ENCODE peak calls at places on chromosome 5, in four cellular contexts. One of them, this sample, is unnamed.

GRCh38 chr5:154205441-154206117 is 15.0 kb downstream of the GALNT10 start:
- DNase-seq in foreskin fibroblast: no peak
- DNase-seq in breast epithelium: no peak
- DNase-seq in CD4-positive, alpha-beta memory T cell: no peak
- DNase-seq in this sample: no peak

GRCh38 chr5:94856257-94856656 is 237.8 kb downstream of the SLF1 start:
- DNase-seq in foreskin fibroblast: no peak
- DNase-seq in breast epithelium: no peak
- DNase-seq in CD4-positive, alpha-beta memory T cell: no peak
- DNase-seq in this sample: no peak

GRCh38 chr5:87829214-87829551 is 416.5 kb upstream of the CCNH start:
- DNase-seq in foreskin fibroblast: peak
- DNase-seq in breast epithelium: peak
- DNase-seq in CD4-positive, alpha-beta memory T cell: no peak
- DNase-seq in this sample: no peak

GRCh38 chr5:176608937-176609723 is 826 bp downstream of the GPRIN1 start:
- DNase-seq in foreskin fibroblast: peak
- DNase-seq in breast epithelium: no peak
- DNase-seq in CD4-positive, alpha-beta memory T cell: no peak
- DNase-seq in this sample: no peak

GRCh38 chr5:170597876-170598275 is 94.1 kb downstream of the KCNIP1 start:
- DNase-seq in foreskin fibroblast: no peak
- DNase-seq in breast epithelium: no peak
- DNase-seq in CD4-positive, alpha-beta memory T cell: no peak
- DNase-seq in this sample: no peak

GRCh38 chr5:148962761-148963324 is 100.0 kb downstream of the SH3TC2 start:
- DNase-seq in foreskin fibroblast: no peak
- DNase-seq in breast epithelium: no peak
- DNase-seq in CD4-positive, alpha-beta memory T cell: no peak
- DNase-seq in this sample: no peak

GRCh38 chr5:147906326-147907095 is at the start of gene C5orf46:
- DNase-seq in foreskin fibroblast: no peak
- DNase-seq in breast epithelium: no peak
- DNase-seq in CD4-positive, alpha-beta memory T cell: no peak
- DNase-seq in this sample: no peak

GRCh38 chr5:168443950-168444700 is 42.1 kb upstream of the RARS1 start:
- DNase-seq in foreskin fibroblast: no peak
- DNase-seq in breast epithelium: no peak
- DNase-seq in CD4-positive, alpha-beta memory T cell: no peak
- DNase-seq in this sample: no peak

GRCh38 chr5:164672931-164673694 is 1167.7 kb downstream of the MAT2B start:
- DNase-seq in foreskin fibroblast: no peak
- DNase-seq in breast epithelium: no peak
- DNase-seq in CD4-positive, alpha-beta memory T cell: no peak
- DNase-seq in this sample: no peak

GRCh38 chr5:144794922-144795321 is 624.2 kb downstream of the KCTD16 start:
- DNase-seq in foreskin fibroblast: no peak
- DNase-seq in breast epithelium: no peak
- DNase-seq in CD4-positive, alpha-beta memory T cell: no peak
- DNase-seq in this sample: no peak

GRCh38 chr5:35753500-35753899 is 103.2 kb upstream of the IL7R start:
- DNase-seq in foreskin fibroblast: no peak
- DNase-seq in breast epithelium: no peak
- DNase-seq in CD4-positive, alpha-beta memory T cell: no peak
- DNase-seq in this sample: no peak

GRCh38 chr5:9350301-9350797 is 195.5 kb downstream of the SEMA5A start:
- DNase-seq in foreskin fibroblast: peak
- DNase-seq in breast epithelium: no peak
- DNase-seq in CD4-positive, alpha-beta memory T cell: no peak
- DNase-seq in this sample: no peak

GRCh38 chr5:169223595-169223953 is 77.4 kb downstream of the SLIT3 start:
- DNase-seq in foreskin fibroblast: peak
- DNase-seq in breast epithelium: no peak
- DNase-seq in CD4-positive, alpha-beta memory T cell: no peak
- DNase-seq in this sample: no peak

GRCh38 chr5:37437716-37438115 is 58.6 kb downstream of the WDR70 start:
- DNase-seq in foreskin fibroblast: no peak
- DNase-seq in breast epithelium: no peak
- DNase-seq in CD4-positive, alpha-beta memory T cell: no peak
- DNase-seq in this sample: no peak

GRCh38 chr5:123450641-123451421 is 27.6 kb upstream of the CEP120 start:
- DNase-seq in foreskin fibroblast: no peak
- DNase-seq in breast epithelium: no peak
- DNase-seq in CD4-positive, alpha-beta memory T cell: no peak
- DNase-seq in this sample: no peak

GRCh38 chr5:65506961-65507360 is 25.2 kb upstream of the ADAMTS6 start:
- DNase-seq in foreskin fibroblast: peak
- DNase-seq in breast epithelium: no peak
- DNase-seq in CD4-positive, alpha-beta memory T cell: no peak
- DNase-seq in this sample: no peak

GRCh38 chr5:10699281-10699874 is 61.7 kb downstream of the DAP start:
- DNase-seq in foreskin fibroblast: no peak
- DNase-seq in breast epithelium: no peak
- DNase-seq in CD4-positive, alpha-beta memory T cell: no peak
- DNase-seq in this sample: peak

GRCh38 chr5:71809446-71809845 is 90.4 kb downstream of the CARTPT start:
- DNase-seq in foreskin fibroblast: no peak
- DNase-seq in breast epithelium: no peak
- DNase-seq in CD4-positive, alpha-beta memory T cell: no peak
- DNase-seq in this sample: no peak

GRCh38 chr5:71810023-71810422 is 90.9 kb downstream of the CARTPT start:
- DNase-seq in foreskin fibroblast: no peak
- DNase-seq in breast epithelium: no peak
- DNase-seq in CD4-positive, alpha-beta memory T cell: no peak
- DNase-seq in this sample: no peak

GRCh38 chr5:71811779-71812178 is 92.7 kb downstream of the CARTPT start:
- DNase-seq in foreskin fibroblast: no peak
- DNase-seq in breast epithelium: no peak
- DNase-seq in CD4-positive, alpha-beta memory T cell: no peak
- DNase-seq in this sample: no peak

GRCh38 chr5:71807909-71808308 is 88.8 kb downstream of the CARTPT start:
- DNase-seq in foreskin fibroblast: no peak
- DNase-seq in breast epithelium: no peak
- DNase-seq in CD4-positive, alpha-beta memory T cell: no peak
- DNase-seq in this sample: no peak

DNA sequence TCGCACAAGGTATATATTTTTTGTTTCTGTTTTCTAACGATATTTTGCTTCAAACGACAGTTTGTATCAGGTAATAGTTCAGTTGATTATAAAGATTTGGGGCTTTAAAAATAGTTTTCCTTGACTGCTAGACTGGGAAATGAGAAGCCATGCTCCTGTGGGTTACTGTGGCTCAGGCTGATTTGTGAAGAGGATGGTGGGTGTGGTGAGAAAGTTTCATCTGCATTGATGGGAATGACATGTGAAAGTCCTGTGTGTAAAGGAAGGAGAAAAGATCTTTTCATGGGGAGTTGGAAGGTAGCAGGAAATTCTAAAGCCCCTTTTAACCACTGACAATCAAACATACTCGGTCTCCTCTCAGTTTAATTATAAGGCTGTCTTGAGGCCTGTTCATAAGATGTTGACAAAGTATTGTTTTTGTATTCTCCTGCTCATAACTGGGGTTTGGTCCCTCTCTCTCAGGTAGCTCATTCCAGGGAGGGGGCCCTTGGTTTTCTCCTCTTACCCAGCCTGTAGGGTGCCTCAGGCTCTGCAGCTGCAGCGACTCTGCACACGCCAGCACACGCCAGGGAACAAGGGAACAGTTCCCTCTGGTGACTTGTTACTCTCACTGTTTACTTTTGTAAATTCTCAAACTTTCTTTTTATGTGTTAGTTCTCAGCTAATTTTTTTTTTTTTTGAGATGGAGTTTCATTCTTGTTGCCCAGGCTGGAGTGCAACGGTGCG is 91.5 kb downstream of the CARTPT start:
- DNase-seq in foreskin fibroblast: no peak
- DNase-seq in breast epithelium: no peak
- DNase-seq in CD4-positive, alpha-beta memory T cell: no peak
- DNase-seq in this sample: no peak
- H3K4me3 ChIP-seq in foreskin fibroblast: no peak
- H3K4me3 ChIP-seq in breast epithelium: no peak
- H3K4me3 ChIP-seq in CD4-positive, alpha-beta memory T cell: no peak
- H3K4me3 ChIP-seq in this sample: no peak

DNA sequence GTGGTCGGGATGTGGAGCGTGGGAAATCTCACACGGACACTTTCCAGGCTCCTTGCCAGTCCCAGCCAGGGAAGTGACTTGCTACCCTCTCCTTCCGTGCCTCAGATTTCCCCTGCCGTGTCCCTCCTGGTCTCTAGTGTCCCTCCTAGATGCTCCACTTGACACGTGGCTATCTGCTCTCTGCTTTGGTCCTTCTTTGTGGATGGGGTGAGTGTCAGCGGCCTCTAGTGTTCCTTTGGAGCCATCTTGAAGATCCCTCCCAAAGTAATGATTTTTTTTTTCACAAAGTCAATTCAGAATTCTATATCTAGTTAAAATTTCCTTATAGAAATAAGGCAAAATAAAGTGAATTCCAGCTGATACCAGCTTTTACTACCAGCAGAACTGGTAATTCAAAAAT is 117.7 kb downstream of the MRPL36 start:
- DNase-seq in foreskin fibroblast: no peak
- DNase-seq in breast epithelium: no peak
- DNase-seq in CD4-positive, alpha-beta memory T cell: no peak
- DNase-seq in this sample: no peak
- H3K4me3 ChIP-seq in foreskin fibroblast: no peak
- H3K4me3 ChIP-seq in breast epithelium: no peak
- H3K4me3 ChIP-seq in CD4-positive, alpha-beta memory T cell: no peak
- H3K4me3 ChIP-seq in this sample: no peak

DNA sequence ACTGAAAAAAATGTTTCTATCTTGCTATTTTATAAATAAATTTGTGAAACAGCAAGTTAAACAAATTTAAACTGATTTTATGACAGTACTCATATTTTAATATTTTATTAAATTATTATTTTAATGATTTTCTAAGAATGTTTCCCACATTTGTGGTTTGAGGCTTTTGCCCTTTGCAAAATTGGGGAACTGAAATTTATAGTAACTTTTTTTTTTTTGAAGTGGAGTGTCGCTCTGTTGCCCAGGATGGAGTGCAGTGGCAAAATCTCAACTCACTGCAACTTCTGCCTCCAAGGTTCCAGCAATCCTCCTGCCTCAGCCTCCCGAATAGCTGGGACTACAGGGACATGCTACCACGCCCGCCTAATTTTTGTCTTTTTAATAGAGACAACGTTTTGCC is 7.2 kb upstream of the ADGRV1 start:
- DNase-seq in foreskin fibroblast: no peak
- DNase-seq in breast epithelium: no peak
- DNase-seq in CD4-positive, alpha-beta memory T cell: no peak
- DNase-seq in this sample: no peak
- H3K4me3 ChIP-seq in foreskin fibroblast: no peak
- H3K4me3 ChIP-seq in breast epithelium: no peak
- H3K4me3 ChIP-seq in CD4-positive, alpha-beta memory T cell: no peak
- H3K4me3 ChIP-seq in this sample: no peak

GRCh38 chr5:77877516-77878070 is 101.5 kb upstream of the TBCA start:
- DNase-seq in foreskin fibroblast: no peak
- DNase-seq in breast epithelium: no peak
- DNase-seq in CD4-positive, alpha-beta memory T cell: no peak
- DNase-seq in this sample: no peak
- H3K4me3 ChIP-seq in foreskin fibroblast: no peak
- H3K4me3 ChIP-seq in breast epithelium: no peak
- H3K4me3 ChIP-seq in CD4-positive, alpha-beta memory T cell: no peak
- H3K4me3 ChIP-seq in this sample: no peak

DNA sequence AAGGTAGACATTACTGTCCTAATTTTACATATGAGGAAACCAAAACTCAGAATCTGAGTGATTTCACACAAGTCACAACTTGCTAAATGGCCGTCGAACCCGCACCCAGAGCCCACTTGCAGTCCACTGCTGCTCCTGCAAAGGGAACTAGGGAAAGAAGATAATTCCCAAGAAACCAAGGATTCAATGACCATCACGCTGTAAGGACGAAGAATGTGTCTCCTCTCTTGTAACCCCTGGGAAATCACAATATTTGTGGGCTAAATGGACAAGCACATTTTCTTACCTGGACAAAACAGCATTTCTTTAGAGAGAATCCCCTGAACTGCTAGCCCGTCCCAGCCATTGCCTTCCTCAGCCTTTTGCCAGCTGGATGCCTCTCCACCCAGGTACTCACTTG is 2.4 kb downstream of the RPS14 start:
- DNase-seq in foreskin fibroblast: no peak
- DNase-seq in breast epithelium: no peak
- DNase-seq in CD4-positive, alpha-beta memory T cell: no peak
- DNase-seq in this sample: no peak
- H3K4me3 ChIP-seq in foreskin fibroblast: no peak
- H3K4me3 ChIP-seq in breast epithelium: no peak
- H3K4me3 ChIP-seq in CD4-positive, alpha-beta memory T cell: no peak
- H3K4me3 ChIP-seq in this sample: peak

GRCh38 chr5:54066433-54066832 is 243.9 kb downstream of the ARL15 start:
- DNase-seq in foreskin fibroblast: no peak
- DNase-seq in breast epithelium: no peak
- DNase-seq in CD4-positive, alpha-beta memory T cell: no peak
- DNase-seq in this sample: no peak

GRCh38 chr5:54062958-54063357 is 247.4 kb downstream of the ARL15 start:
- DNase-seq in foreskin fibroblast: peak
- DNase-seq in breast epithelium: no peak
- DNase-seq in CD4-positive, alpha-beta memory T cell: no peak
- DNase-seq in this sample: no peak

DNA sequence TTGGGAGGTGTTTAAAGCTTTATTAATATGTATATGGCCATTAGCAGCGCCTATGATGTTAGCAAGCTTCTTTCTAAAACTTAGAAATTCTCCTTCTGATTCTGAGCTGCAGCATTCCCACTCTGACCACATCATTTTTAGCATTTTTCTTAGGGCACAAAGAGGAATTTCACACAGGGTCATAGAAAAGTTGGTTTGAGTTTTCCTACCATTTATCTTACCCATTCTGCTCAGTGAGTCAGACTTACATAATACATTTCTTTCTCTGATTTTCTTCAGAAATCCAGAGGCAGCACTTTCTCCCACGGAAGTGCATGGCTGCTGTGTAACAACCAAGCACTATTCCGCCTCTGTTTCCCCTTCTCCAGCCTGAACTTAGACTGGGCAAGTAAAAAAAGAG is 246.6 kb downstream of the ARL15 start:
- DNase-seq in foreskin fibroblast: peak
- DNase-seq in breast epithelium: no peak
- DNase-seq in CD4-positive, alpha-beta memory T cell: no peak
- DNase-seq in this sample: no peak
- H3K4me3 ChIP-seq in foreskin fibroblast: no peak
- H3K4me3 ChIP-seq in breast epithelium: no peak
- H3K4me3 ChIP-seq in CD4-positive, alpha-beta memory T cell: no peak
- H3K4me3 ChIP-seq in this sample: no peak

DNA sequence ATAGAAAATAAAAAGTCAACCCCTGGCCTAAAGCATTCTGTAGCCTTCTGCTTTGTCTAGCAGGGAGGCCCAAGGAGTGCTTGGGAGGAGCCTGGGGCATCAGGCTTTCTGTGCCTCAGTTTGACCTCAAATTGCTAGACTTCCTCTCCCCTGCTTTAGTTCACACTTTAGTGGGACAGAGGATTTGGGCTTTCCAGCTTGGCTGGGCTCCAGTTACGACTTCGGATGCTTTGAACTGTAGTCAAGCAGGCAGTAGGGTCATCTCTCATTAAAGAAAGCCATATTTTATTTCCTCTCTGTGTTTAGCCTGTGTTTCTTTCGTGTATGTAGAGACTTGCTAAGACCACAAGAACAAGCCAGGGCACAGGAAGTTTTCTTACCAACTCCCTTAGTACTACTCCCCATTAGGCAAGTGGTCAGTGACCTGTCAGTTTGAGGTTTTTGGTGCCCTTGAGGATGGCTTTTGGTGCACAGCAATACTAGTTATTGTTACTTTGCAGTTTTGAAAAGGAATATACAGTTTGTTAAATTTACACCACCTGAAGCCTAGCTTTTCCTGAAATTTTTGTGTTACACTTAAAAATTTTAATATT is 334.7 kb downstream of the NDUFS4 start:
- DNase-seq in foreskin fibroblast: no peak
- DNase-seq in breast epithelium: no peak
- DNase-seq in CD4-positive, alpha-beta memory T cell: no peak
- DNase-seq in this sample: no peak
- H3K4me3 ChIP-seq in foreskin fibroblast: no peak
- H3K4me3 ChIP-seq in breast epithelium: no peak
- H3K4me3 ChIP-seq in CD4-positive, alpha-beta memory T cell: no peak
- H3K4me3 ChIP-seq in this sample: no peak

This sample was measured in GM12864.